ENCODE peak calls at places on chromosomes 12 and 14, in seven cellular contexts. One of them, this sample, is unnamed.

GRCh38 chr12:10241781-10242180 is 29.1 kb downstream of the GABARAPL1 start:
- DNase-seq in neuronal stem cell: no peak
- DNase-seq in mesendoderm: no peak
- DNase-seq in mesenchymal stem cell: peak
- DNase-seq in H9: no peak
- DNase-seq in trophoblast cell: no peak
- DNase-seq in H1: no peak
- DNase-seq in this sample: no peak

GRCh38 chr12:120905856-120906384 is 1.8 kb upstream of the SPPL3 start:
- DNase-seq in neuronal stem cell: no peak
- DNase-seq in mesendoderm: no peak
- DNase-seq in mesenchymal stem cell: no peak
- DNase-seq in H9: no peak
- DNase-seq in trophoblast cell: no peak
- DNase-seq in H1: no peak
- DNase-seq in this sample: no peak

GRCh38 chr12:121030576-121031212 is 8.4 kb downstream of the OASL start:
- DNase-seq in neuronal stem cell: no peak
- DNase-seq in mesendoderm: no peak
- DNase-seq in mesenchymal stem cell: no peak
- DNase-seq in H9: no peak
- DNase-seq in trophoblast cell: no peak
- DNase-seq in H1: no peak
- DNase-seq in this sample: no peak

GRCh38 chr12:67884596-67884995 is 104.7 kb upstream of the IFNG-AS1 start:
- DNase-seq in neuronal stem cell: no peak
- DNase-seq in mesendoderm: no peak
- DNase-seq in mesenchymal stem cell: no peak
- DNase-seq in H9: no peak
- DNase-seq in trophoblast cell: no peak
- DNase-seq in H1: no peak
- DNase-seq in this sample: no peak

GRCh38 chr12:121264951-121265350 is 31.6 kb downstream of the CAMKK2 start:
- DNase-seq in neuronal stem cell: no peak
- DNase-seq in mesendoderm: no peak
- DNase-seq in mesenchymal stem cell: no peak
- DNase-seq in H9: no peak
- DNase-seq in trophoblast cell: no peak
- DNase-seq in H1: no peak
- DNase-seq in this sample: no peak

GRCh38 chr14:102279688-102280348 is 25.1 kb downstream of the MOK start:
- DNase-seq in neuronal stem cell: no peak
- DNase-seq in mesendoderm: peak
- DNase-seq in mesenchymal stem cell: peak
- DNase-seq in H9: no peak
- DNase-seq in trophoblast cell: peak
- DNase-seq in H1: no peak
- DNase-seq in this sample: peak

GRCh38 chr14:50116986-50117385 is 614 bp upstream of the VCPKMT start:
- DNase-seq in neuronal stem cell: no peak
- DNase-seq in mesendoderm: no peak
- DNase-seq in mesenchymal stem cell: no peak
- DNase-seq in H9: no peak
- DNase-seq in trophoblast cell: no peak
- DNase-seq in H1: no peak
- DNase-seq in this sample: no peak

GRCh38 chr12:5797661-5798060 is 147.4 kb downstream of the ANO2 start:
- DNase-seq in neuronal stem cell: no peak
- DNase-seq in mesendoderm: no peak
- DNase-seq in mesenchymal stem cell: no peak
- DNase-seq in H9: no peak
- DNase-seq in trophoblast cell: no peak
- DNase-seq in H1: no peak
- DNase-seq in this sample: no peak

GRCh38 chr14:101025131-101025530 is 121.6 kb upstream of the RTL1 start:
- DNase-seq in neuronal stem cell: no peak
- DNase-seq in mesendoderm: no peak
- DNase-seq in mesenchymal stem cell: no peak
- DNase-seq in H9: no peak
- DNase-seq in trophoblast cell: no peak
- DNase-seq in H1: no peak
- DNase-seq in this sample: no peak

GRCh38 chr14:20662968-20663731 is 21.2 kb upstream of the RNASE4 start:
- DNase-seq in neuronal stem cell: peak
- DNase-seq in mesendoderm: peak
- DNase-seq in mesenchymal stem cell: peak
- DNase-seq in H9: peak
- DNase-seq in trophoblast cell: no peak
- DNase-seq in H1: peak
- DNase-seq in this sample: peak

GRCh38 chr14:85252011-85252410 is 277.9 kb upstream of the FLRT2 start:
- DNase-seq in neuronal stem cell: no peak
- DNase-seq in mesendoderm: no peak
- DNase-seq in mesenchymal stem cell: no peak
- DNase-seq in H9: no peak
- DNase-seq in trophoblast cell: no peak
- DNase-seq in H1: no peak
- DNase-seq in this sample: peak

GRCh38 chr12:124278389-124279101 is 16.3 kb upstream of the RFLNA start:
- DNase-seq in neuronal stem cell: no peak
- DNase-seq in mesendoderm: no peak
- DNase-seq in mesenchymal stem cell: no peak
- DNase-seq in H9: no peak
- DNase-seq in trophoblast cell: no peak
- DNase-seq in H1: no peak
- DNase-seq in this sample: no peak

GRCh38 chr12:24996820-24997219 is 47.9 kb upstream of the BCAT1 start:
- DNase-seq in neuronal stem cell: no peak
- DNase-seq in mesendoderm: no peak
- DNase-seq in mesenchymal stem cell: no peak
- DNase-seq in H9: no peak
- DNase-seq in trophoblast cell: no peak
- DNase-seq in H1: no peak
- DNase-seq in this sample: no peak

GRCh38 chr14:50816419-50817047 is 14.4 kb downstream of the NIN start:
- DNase-seq in neuronal stem cell: no peak
- DNase-seq in mesendoderm: no peak
- DNase-seq in mesenchymal stem cell: peak
- DNase-seq in H9: no peak
- DNase-seq in trophoblast cell: no peak
- DNase-seq in H1: no peak
- DNase-seq in this sample: peak

GRCh38 chr12:9648701-9649531 is 20.6 kb upstream of the CLEC2D start:
- DNase-seq in neuronal stem cell: no peak
- DNase-seq in mesendoderm: no peak
- DNase-seq in mesenchymal stem cell: peak
- DNase-seq in H9: no peak
- DNase-seq in trophoblast cell: peak
- DNase-seq in H1: no peak
- DNase-seq in this sample: peak

GRCh38 chr12:51917041-51917590 is 9.8 kb downstream of the ACVRL1 start:
- DNase-seq in neuronal stem cell: no peak
- DNase-seq in mesendoderm: no peak
- DNase-seq in mesenchymal stem cell: no peak
- DNase-seq in H9: no peak
- DNase-seq in trophoblast cell: no peak
- DNase-seq in H1: no peak
- DNase-seq in this sample: no peak

GRCh38 chr12:11885261-11886038 is 185.3 kb upstream of the BCL2L14 start:
- DNase-seq in neuronal stem cell: no peak
- DNase-seq in mesendoderm: peak
- DNase-seq in mesenchymal stem cell: peak
- DNase-seq in H9: no peak
- DNase-seq in trophoblast cell: peak
- DNase-seq in H1: no peak
- DNase-seq in this sample: peak

GRCh38 chr12:58419905-58420304 is 478.5 kb downstream of the ATP23 start:
- DNase-seq in neuronal stem cell: no peak
- DNase-seq in mesendoderm: no peak
- DNase-seq in mesenchymal stem cell: no peak
- DNase-seq in H9: no peak
- DNase-seq in trophoblast cell: no peak
- DNase-seq in H1: no peak
- DNase-seq in this sample: peak

GRCh38 chr12:11761869-11762567 is 112.5 kb downstream of the ETV6 start:
- DNase-seq in neuronal stem cell: no peak
- DNase-seq in mesendoderm: no peak
- DNase-seq in mesenchymal stem cell: no peak
- DNase-seq in H9: no peak
- DNase-seq in trophoblast cell: no peak
- DNase-seq in H1: no peak
- DNase-seq in this sample: no peak

GRCh38 chr14:55103005-55103640 is 25.9 kb upstream of the LGALS3 start:
- DNase-seq in neuronal stem cell: peak
- DNase-seq in mesendoderm: peak
- DNase-seq in mesenchymal stem cell: peak
- DNase-seq in H9: peak
- DNase-seq in trophoblast cell: peak
- DNase-seq in H1: peak
- DNase-seq in this sample: peak

GRCh38 chr12:48247181-48247966 is 44.3 kb upstream of the OR10AD1 start:
- DNase-seq in neuronal stem cell: no peak
- DNase-seq in mesendoderm: no peak
- DNase-seq in mesenchymal stem cell: no peak
- DNase-seq in H9: no peak
- DNase-seq in trophoblast cell: no peak
- DNase-seq in H1: no peak
- DNase-seq in this sample: no peak

GRCh38 chr14:99768381-99768780 is 24.8 kb upstream of the EML1 start:
- DNase-seq in neuronal stem cell: no peak
- DNase-seq in mesendoderm: peak
- DNase-seq in mesenchymal stem cell: peak
- DNase-seq in H9: no peak
- DNase-seq in trophoblast cell: no peak
- DNase-seq in H1: no peak
- DNase-seq in this sample: no peak

GRCh38 chr14:104681689-104682074 is 7.7 kb upstream of the INF2 start:
- DNase-seq in neuronal stem cell: peak
- DNase-seq in mesendoderm: peak
- DNase-seq in mesenchymal stem cell: peak
- DNase-seq in H9: peak
- DNase-seq in trophoblast cell: peak
- DNase-seq in H1: peak
- DNase-seq in this sample: peak

DNA sequence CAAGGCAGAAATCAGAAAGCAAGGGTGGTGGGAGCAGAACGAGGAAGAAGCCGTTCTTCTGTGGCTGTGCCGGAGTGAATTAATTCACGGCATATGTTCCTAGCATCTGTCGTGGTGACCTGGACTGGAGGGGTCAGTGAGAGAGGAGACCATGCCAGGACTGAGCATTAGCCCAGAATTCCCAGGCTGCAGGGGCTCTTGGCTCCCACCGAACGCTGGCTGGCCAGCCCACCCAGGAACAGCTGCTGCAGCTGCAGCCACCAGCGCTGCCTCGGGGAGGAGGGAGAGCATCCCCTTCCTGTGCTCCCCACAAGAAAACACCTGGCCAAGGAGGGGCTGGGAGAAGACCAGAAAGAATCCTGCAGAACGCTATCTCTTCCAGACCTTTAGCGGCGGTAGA is 62.6 kb upstream of the GPATCH2L start:
- DNase-seq in neuronal stem cell: no peak
- DNase-seq in mesendoderm: no peak
- DNase-seq in mesenchymal stem cell: no peak
- DNase-seq in H9: no peak
- DNase-seq in trophoblast cell: no peak
- DNase-seq in H1: no peak
- DNase-seq in this sample: no peak
- H3K4me2 ChIP-seq in neuronal stem cell: no peak
- H3K4me2 ChIP-seq in mesendoderm: no peak
- H3K4me2 ChIP-seq in mesenchymal stem cell: no peak
- H3K4me2 ChIP-seq in H9: no peak
- H3K4me2 ChIP-seq in trophoblast cell: no peak
- H3K4me2 ChIP-seq in H1: no peak
- H3K4me2 ChIP-seq in this sample: no peak

GRCh38 chr12:30152705-30153104 is 369.0 kb upstream of the TMTC1 start:
- DNase-seq in neuronal stem cell: no peak
- DNase-seq in mesendoderm: no peak
- DNase-seq in mesenchymal stem cell: no peak
- DNase-seq in H9: no peak
- DNase-seq in trophoblast cell: no peak
- DNase-seq in H1: no peak
- DNase-seq in this sample: no peak
- H2BK120ac ChIP-seq in neuronal stem cell: no peak
- H2BK120ac ChIP-seq in mesendoderm: no peak
- H2BK120ac ChIP-seq in mesenchymal stem cell: no peak
- H2BK120ac ChIP-seq in H9: no peak
- H2BK120ac ChIP-seq in trophoblast cell: no peak
- H2BK120ac ChIP-seq in H1: no peak
- H2BK120ac ChIP-seq in this sample: no peak

GRCh38 chr12:110686294-110686903 is 2.5 kb downstream of the HVCN1 start:
- DNase-seq in neuronal stem cell: no peak
- DNase-seq in mesendoderm: no peak
- DNase-seq in mesenchymal stem cell: no peak
- DNase-seq in H9: no peak
- DNase-seq in trophoblast cell: no peak
- DNase-seq in H1: no peak
- DNase-seq in this sample: no peak

GRCh38 chr12:110689601-110690430 is 901 bp upstream of the HVCN1 start:
- DNase-seq in neuronal stem cell: no peak
- DNase-seq in mesendoderm: peak
- DNase-seq in mesenchymal stem cell: no peak
- DNase-seq in H9: peak
- DNase-seq in trophoblast cell: no peak
- DNase-seq in H1: no peak
- DNase-seq in this sample: no peak

GRCh38 chr12:110687770-110688169 is 1.1 kb downstream of the HVCN1 start:
- DNase-seq in neuronal stem cell: no peak
- DNase-seq in mesendoderm: no peak
- DNase-seq in mesenchymal stem cell: no peak
- DNase-seq in H9: no peak
- DNase-seq in trophoblast cell: no peak
- DNase-seq in H1: no peak
- DNase-seq in this sample: no peak

GRCh38 chr12:110689002-110689600 is at the start of gene HVCN1:
- DNase-seq in neuronal stem cell: peak
- DNase-seq in mesendoderm: no peak
- DNase-seq in mesenchymal stem cell: peak
- DNase-seq in H9: peak
- DNase-seq in trophoblast cell: no peak
- DNase-seq in H1: no peak
- DNase-seq in this sample: no peak

GRCh38 chr12:110688446-110689001 is 391 bp downstream of the HVCN1 start:
- DNase-seq in neuronal stem cell: peak
- DNase-seq in mesendoderm: peak
- DNase-seq in mesenchymal stem cell: no peak
- DNase-seq in H9: no peak
- DNase-seq in trophoblast cell: no peak
- DNase-seq in H1: no peak
- DNase-seq in this sample: no peak
- H3K4me2 ChIP-seq in neuronal stem cell: peak
- H3K4me2 ChIP-seq in mesendoderm: peak
- H3K4me2 ChIP-seq in mesenchymal stem cell: peak
- H3K4me2 ChIP-seq in H9: peak
- H3K4me2 ChIP-seq in trophoblast cell: peak
- H3K4me2 ChIP-seq in H1: peak
- H3K4me2 ChIP-seq in this sample: peak

DNA sequence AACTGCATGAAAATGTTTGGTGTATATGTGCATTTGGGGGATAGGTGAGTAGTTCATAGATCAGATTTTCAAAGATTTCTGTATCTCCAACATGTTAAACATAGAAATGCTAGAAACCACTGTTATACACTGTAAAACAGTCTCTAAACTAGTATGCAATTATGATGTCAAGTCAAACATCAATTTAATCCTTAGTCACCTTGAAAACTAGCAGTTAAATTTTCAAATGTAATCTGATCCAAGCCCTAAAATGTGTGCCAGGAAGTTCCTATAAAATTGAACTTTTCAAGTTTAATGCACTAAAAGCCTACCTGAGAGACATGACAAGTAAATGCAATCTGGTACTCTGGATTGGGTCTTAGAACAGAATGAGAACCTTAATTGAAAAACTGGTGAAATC is 14.5 kb downstream of the SLC35F4 start:
- DNase-seq in neuronal stem cell: no peak
- DNase-seq in mesendoderm: no peak
- DNase-seq in mesenchymal stem cell: no peak
- DNase-seq in H9: no peak
- DNase-seq in trophoblast cell: no peak
- DNase-seq in H1: no peak
- DNase-seq in this sample: no peak
- H2BK120ac ChIP-seq in neuronal stem cell: no peak
- H2BK120ac ChIP-seq in mesendoderm: no peak
- H2BK120ac ChIP-seq in mesenchymal stem cell: no peak
- H2BK120ac ChIP-seq in H9: no peak
- H2BK120ac ChIP-seq in trophoblast cell: no peak
- H2BK120ac ChIP-seq in H1: no peak
- H2BK120ac ChIP-seq in this sample: no peak